ENCODE peak calls at places on chromosomes 16 and 17, in six cellular contexts. One of them, this sample, is unnamed.

GRCh38 chr17:20154601-20155000 is 145.4 kb downstream of the SPECC1 start:
- DNase-seq in IMR-90: no peak
- DNase-seq in SK-N-SH: no peak
- DNase-seq in HepG2: no peak
- DNase-seq in K562: no peak
- DNase-seq in GM12878: no peak
- DNase-seq in this sample: no peak

GRCh38 chr17:5545051-5545987 is 39.0 kb downstream of the NLRP1 start:
- DNase-seq in IMR-90: peak
- DNase-seq in SK-N-SH: no peak
- DNase-seq in HepG2: no peak
- DNase-seq in K562: no peak
- DNase-seq in GM12878: no peak
- DNase-seq in this sample: no peak

GRCh38 chr17:4658478-4659305 is 17.2 kb upstream of the ALOX15 start:
- DNase-seq in IMR-90: peak
- DNase-seq in SK-N-SH: peak
- DNase-seq in HepG2: no peak
- DNase-seq in K562: peak
- DNase-seq in GM12878: no peak
- DNase-seq in this sample: no peak

GRCh38 chr16:28321700-28322411 is 29.5 kb downstream of the SBK1 start:
- DNase-seq in IMR-90: peak
- DNase-seq in SK-N-SH: peak
- DNase-seq in HepG2: peak
- DNase-seq in K562: peak
- DNase-seq in GM12878: no peak
- DNase-seq in this sample: peak

GRCh38 chr17:81307636-81308035 is 12.5 kb upstream of the SLC38A10 start:
- DNase-seq in IMR-90: no peak
- DNase-seq in SK-N-SH: no peak
- DNase-seq in HepG2: no peak
- DNase-seq in K562: no peak
- DNase-seq in GM12878: no peak
- DNase-seq in this sample: no peak

GRCh38 chr17:49931416-49931815 is 37.6 kb upstream of the DLX4 start:
- DNase-seq in IMR-90: no peak
- DNase-seq in SK-N-SH: no peak
- DNase-seq in HepG2: no peak
- DNase-seq in K562: no peak
- DNase-seq in GM12878: no peak
- DNase-seq in this sample: no peak

GRCh38 chr17:79633937-79634813 is 23.3 kb upstream of the RBFOX3 start:
- DNase-seq in IMR-90: no peak
- DNase-seq in SK-N-SH: peak
- DNase-seq in HepG2: no peak
- DNase-seq in K562: no peak
- DNase-seq in GM12878: no peak
- DNase-seq in this sample: no peak

GRCh38 chr17:21239680-21240374 is 13.4 kb downstream of the NATD1 start:
- DNase-seq in IMR-90: peak
- DNase-seq in SK-N-SH: peak
- DNase-seq in HepG2: peak
- DNase-seq in K562: peak
- DNase-seq in GM12878: no peak
- DNase-seq in this sample: peak

GRCh38 chr16:54862529-54862928 is 68.1 kb upstream of the IRX5 start:
- DNase-seq in IMR-90: no peak
- DNase-seq in SK-N-SH: no peak
- DNase-seq in HepG2: no peak
- DNase-seq in K562: no peak
- DNase-seq in GM12878: no peak
- DNase-seq in this sample: no peak

GRCh38 chr17:7476474-7476873 is 3.0 kb downstream of the ZBTB4 start:
- DNase-seq in IMR-90: peak
- DNase-seq in SK-N-SH: no peak
- DNase-seq in HepG2: no peak
- DNase-seq in K562: peak
- DNase-seq in GM12878: no peak
- DNase-seq in this sample: peak

GRCh38 chr17:80861360-80861861 is 130.2 kb upstream of the CHMP6 start:
- DNase-seq in IMR-90: no peak
- DNase-seq in SK-N-SH: peak
- DNase-seq in HepG2: no peak
- DNase-seq in K562: no peak
- DNase-seq in GM12878: no peak
- DNase-seq in this sample: no peak

GRCh38 chr16:1363501-1364041 is 11.8 kb downstream of the GNPTG start:
- DNase-seq in IMR-90: peak
- DNase-seq in SK-N-SH: peak
- DNase-seq in HepG2: peak
- DNase-seq in K562: peak
- DNase-seq in GM12878: no peak
- DNase-seq in this sample: peak

DNA sequence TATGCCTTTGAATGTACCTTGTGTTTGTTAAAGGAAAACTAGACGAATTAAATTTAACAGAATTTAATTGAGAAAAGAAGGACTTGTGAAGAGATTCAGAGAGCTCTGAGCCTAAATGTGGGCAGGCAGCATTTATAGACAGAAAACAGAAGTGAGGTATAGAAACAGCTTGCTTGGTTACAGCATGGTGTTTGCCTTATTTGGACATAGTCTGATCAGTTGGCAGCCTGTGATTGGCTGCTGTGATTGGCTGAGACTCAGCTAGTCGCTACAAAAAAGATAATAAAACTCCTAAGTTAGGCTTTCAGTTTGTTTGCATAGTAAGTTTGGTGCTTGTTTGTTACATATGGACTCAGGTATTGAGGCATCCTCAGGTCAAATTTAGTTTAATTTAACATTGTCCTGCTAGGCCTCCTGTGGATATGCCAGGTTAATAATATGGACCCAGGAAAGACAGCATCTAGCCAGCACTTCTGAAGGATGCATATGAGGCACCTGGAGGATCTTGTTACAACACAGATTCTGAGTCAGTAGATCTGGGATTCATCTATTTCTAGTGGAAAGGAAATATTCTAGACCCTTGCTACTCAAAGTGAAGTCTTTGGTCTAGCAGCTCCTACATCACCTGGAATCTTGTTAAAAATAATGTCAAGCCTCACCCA is 43.4 kb downstream of the SLFN5 start:
- DNase-seq in IMR-90: peak
- DNase-seq in SK-N-SH: no peak
- DNase-seq in HepG2: no peak
- DNase-seq in K562: no peak
- DNase-seq in GM12878: peak
- DNase-seq in this sample: no peak
- TF ChIP-seq SMC3 in IMR-90: no peak
- TF ChIP-seq SMC3 in SK-N-SH: no peak
- TF ChIP-seq SMC3 in HepG2: no peak
- TF ChIP-seq SMC3 in K562: no peak
- TF ChIP-seq SMC3 in GM12878: no peak
- TF ChIP-seq SMC3 in this sample: no peak

GRCh38 chr17:74442291-74442669 is 10.4 kb downstream of the GPRC5C start:
- DNase-seq in IMR-90: no peak
- DNase-seq in SK-N-SH: no peak
- DNase-seq in HepG2: no peak
- DNase-seq in K562: no peak
- DNase-seq in GM12878: no peak
- DNase-seq in this sample: no peak

GRCh38 chr17:74443516-74444296 is 11.8 kb downstream of the GPRC5C start:
- DNase-seq in IMR-90: no peak
- DNase-seq in SK-N-SH: no peak
- DNase-seq in HepG2: no peak
- DNase-seq in K562: no peak
- DNase-seq in GM12878: no peak
- DNase-seq in this sample: no peak

GRCh38 chr17:74441537-74441936 is 9.6 kb downstream of the GPRC5C start:
- DNase-seq in IMR-90: no peak
- DNase-seq in SK-N-SH: no peak
- DNase-seq in HepG2: no peak
- DNase-seq in K562: no peak
- DNase-seq in GM12878: no peak
- DNase-seq in this sample: no peak

GRCh38 chr17:74444406-74444805 is 12.5 kb downstream of the GPRC5C start:
- DNase-seq in IMR-90: no peak
- DNase-seq in SK-N-SH: no peak
- DNase-seq in HepG2: no peak
- DNase-seq in K562: no peak
- DNase-seq in GM12878: no peak
- DNase-seq in this sample: no peak

DNA sequence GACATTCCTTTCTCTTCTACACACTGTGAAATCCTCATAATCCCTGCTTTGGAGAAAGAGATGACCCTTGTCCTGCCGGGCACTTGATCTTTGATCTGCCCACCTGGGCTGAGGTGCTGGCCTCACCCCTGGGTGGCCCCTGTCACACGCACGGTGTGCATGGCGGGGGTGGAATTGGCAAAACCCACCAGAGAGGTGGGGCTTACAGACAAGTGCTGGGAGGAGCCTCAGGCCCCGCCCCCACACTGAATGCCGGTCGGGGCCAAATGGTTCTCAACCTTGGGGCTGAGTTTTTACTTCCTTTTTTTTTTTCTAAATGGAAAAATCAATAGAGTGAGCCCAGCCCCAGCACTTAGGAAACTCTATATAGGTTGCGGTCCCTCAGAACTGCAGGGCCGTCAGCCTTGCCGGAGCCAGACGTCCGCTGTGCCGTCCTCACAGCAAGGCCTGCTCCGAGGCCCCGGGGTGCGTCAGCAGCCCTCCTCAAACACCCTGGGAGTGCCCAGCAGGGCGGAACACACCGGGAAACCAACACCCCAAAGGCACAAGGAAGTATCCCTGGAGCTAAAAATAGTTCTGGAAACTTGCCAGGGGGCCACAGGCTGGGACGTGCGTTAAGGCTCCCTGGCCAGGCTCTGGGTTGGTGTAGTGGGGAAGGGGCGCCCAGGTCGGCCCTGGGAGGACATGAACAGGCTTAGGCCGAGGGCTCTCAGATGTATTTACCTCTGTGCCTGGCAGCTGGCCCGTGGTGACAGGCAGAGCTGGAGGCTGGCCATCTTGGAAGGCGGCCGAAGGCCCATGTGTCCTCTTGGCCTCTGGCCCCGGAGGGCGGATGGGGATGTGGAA is 11.0 kb downstream of the GPRC5C start:
- DNase-seq in IMR-90: no peak
- DNase-seq in SK-N-SH: peak
- DNase-seq in HepG2: peak
- DNase-seq in K562: peak
- DNase-seq in GM12878: no peak
- DNase-seq in this sample: peak
- TF ChIP-seq SMC3 in IMR-90: no peak
- TF ChIP-seq SMC3 in SK-N-SH: no peak
- TF ChIP-seq SMC3 in HepG2: peak
- TF ChIP-seq SMC3 in K562: no peak
- TF ChIP-seq SMC3 in GM12878: no peak
- TF ChIP-seq SMC3 in this sample: no peak

GRCh38 chr17:27414271-27414670 is 42.0 kb upstream of the KSR1 start:
- DNase-seq in IMR-90: peak
- DNase-seq in SK-N-SH: no peak
- DNase-seq in HepG2: no peak
- DNase-seq in K562: no peak
- DNase-seq in GM12878: no peak
- DNase-seq in this sample: no peak

GRCh38 chr17:27413792-27414191 is 42.5 kb upstream of the KSR1 start:
- DNase-seq in IMR-90: no peak
- DNase-seq in SK-N-SH: no peak
- DNase-seq in HepG2: no peak
- DNase-seq in K562: no peak
- DNase-seq in GM12878: no peak
- DNase-seq in this sample: no peak

GRCh38 chr17:27413295-27413694 is 43.0 kb upstream of the KSR1 start:
- DNase-seq in IMR-90: no peak
- DNase-seq in SK-N-SH: no peak
- DNase-seq in HepG2: no peak
- DNase-seq in K562: no peak
- DNase-seq in GM12878: no peak
- DNase-seq in this sample: no peak

GRCh38 chr17:27414686-27415085 is 41.6 kb upstream of the KSR1 start:
- DNase-seq in IMR-90: no peak
- DNase-seq in SK-N-SH: no peak
- DNase-seq in HepG2: no peak
- DNase-seq in K562: no peak
- DNase-seq in GM12878: no peak
- DNase-seq in this sample: no peak

GRCh38 chr17:27415090-27415795 is 41.0 kb upstream of the KSR1 start:
- DNase-seq in IMR-90: no peak
- DNase-seq in SK-N-SH: no peak
- DNase-seq in HepG2: no peak
- DNase-seq in K562: no peak
- DNase-seq in GM12878: no peak
- DNase-seq in this sample: no peak
- TF ChIP-seq SMC3 in IMR-90: no peak
- TF ChIP-seq SMC3 in SK-N-SH: no peak
- TF ChIP-seq SMC3 in HepG2: no peak
- TF ChIP-seq SMC3 in K562: no peak
- TF ChIP-seq SMC3 in GM12878: no peak
- TF ChIP-seq SMC3 in this sample: no peak

DNA sequence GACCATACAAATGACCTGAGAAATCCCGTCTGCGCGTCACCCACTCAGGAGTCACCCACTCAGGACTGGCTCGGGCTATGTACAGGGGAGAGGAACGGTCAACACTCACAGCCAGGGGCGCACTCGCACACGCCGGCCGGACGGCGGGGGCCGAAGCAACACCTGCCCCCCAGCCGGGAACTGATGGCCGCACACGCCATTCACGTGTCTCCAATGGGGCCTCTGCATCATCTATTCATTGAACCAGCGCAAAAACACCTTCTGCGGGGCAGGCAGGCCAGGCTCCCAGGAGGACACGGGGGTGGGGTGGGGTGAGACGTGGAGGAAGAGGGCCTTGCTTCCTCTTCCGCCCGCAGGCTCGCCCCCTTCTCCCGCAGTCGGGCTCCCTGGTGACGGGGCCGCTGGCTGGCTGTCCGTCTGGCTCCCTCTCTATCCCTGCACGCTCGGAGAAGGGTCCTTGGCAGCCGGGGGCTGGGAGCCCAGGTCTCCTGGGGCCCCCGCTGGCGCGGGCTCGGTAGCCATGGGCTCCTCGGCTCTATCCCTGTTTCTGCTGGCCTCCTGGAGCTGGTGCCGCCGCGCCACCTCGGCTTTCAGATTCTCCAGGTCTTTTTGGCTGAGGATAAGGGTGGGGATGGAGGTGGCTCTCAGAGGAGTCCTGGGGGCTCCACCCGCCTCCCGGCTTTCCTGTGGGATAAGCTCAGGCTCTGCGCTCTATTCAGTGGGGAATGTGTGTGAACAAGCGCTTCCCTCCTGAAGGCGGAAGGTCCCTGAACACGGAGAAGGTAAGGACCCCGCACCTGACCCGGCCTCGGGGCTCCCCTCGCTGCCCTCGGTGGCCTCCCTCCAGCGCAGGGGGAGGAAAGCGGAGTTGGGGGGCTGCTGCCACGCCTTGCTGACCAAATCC is 21.1 kb downstream of the CLUH start:
- DNase-seq in IMR-90: no peak
- DNase-seq in SK-N-SH: peak
- DNase-seq in HepG2: no peak
- DNase-seq in K562: peak
- DNase-seq in GM12878: no peak
- DNase-seq in this sample: no peak
- TF ChIP-seq SMC3 in IMR-90: no peak
- TF ChIP-seq SMC3 in SK-N-SH: no peak
- TF ChIP-seq SMC3 in HepG2: no peak
- TF ChIP-seq SMC3 in K562: no peak
- TF ChIP-seq SMC3 in GM12878: no peak
- TF ChIP-seq SMC3 in this sample: no peak

This sample was measured in A549.